ENCODE peak calls at places on chromosomes 1 and 21, in nine cellular contexts. V, A, Z, B, E, S, U, Y and M are unnamed samples.

GRCh38 chr1:209837671-209838070 is 9.9 kb downstream of the UTP25 start:
- DNase-seq in V (no peak), B (no peak), Z (no peak), A (no peak), Y (no peak), E (no peak), U (no peak), S (no peak), M (no peak)

GRCh38 chr1:107299521-107299920 is 158.7 kb downstream of the NTNG1 start:
- DNase-seq in U (no peak), S (no peak), Z (no peak), A (no peak), Y (no peak), E (no peak), V (no peak), B (no peak), M (no peak)

GRCh38 chr1:154445040-154445472 is 39.9 kb downstream of the IL6R start:
- DNase-seq in S (no peak), A (no peak), U (no peak), E (no peak), Z (no peak), V (no peak), Y (peak), B (no peak), M (no peak)

GRCh38 chr1:18953656-18954259 is 2.7 kb downstream of the IFFO2 start:
- DNase-seq in S (no peak), A (no peak), B (no peak), V (no peak), Z (no peak), U (no peak), E (no peak), Y (no peak), M (no peak)

GRCh38 chr1:186499571-186499970 is 38.7 kb upstream of the PDC start:
- DNase-seq in A (no peak), E (no peak), Z (no peak), V (no peak), B (no peak), S (no peak), U (no peak), Y (no peak), M (no peak)

GRCh38 chr1:153217212-153217611 is at the start of gene PRR9:
- DNase-seq in B (no peak), A (no peak), S (no peak), E (peak), Y (no peak), U (no peak), V (no peak), Z (no peak), M (no peak)

GRCh38 chr21:41283211-41283818 is 33.3 kb upstream of the FAM3B start:
- DNase-seq in Y (peak), Z (no peak), V (peak), U (peak), E (peak), A (peak), B (peak), S (no peak), M (peak)

GRCh38 chr1:53732912-53733317 is 6.0 kb downstream of the GLIS1 start:
- DNase-seq in E (no peak), A (no peak), S (no peak), Z (no peak), Y (peak), U (no peak), B (no peak), V (no peak), M (no peak)

GRCh38 chr1:23825076-23825761 is at the start of gene HMGCL:
- DNase-seq in Z (peak), S (peak), Y (peak), E (no peak), B (peak), U (peak), A (peak), V (peak), M (peak)

GRCh38 chr1:113760102-113760804 is 967 bp upstream of the PHTF1 start:
- DNase-seq in V (no peak), S (no peak), Z (no peak), Y (no peak), E (no peak), B (no peak), A (no peak), U (no peak), M (peak)

GRCh38 chr1:234605983-234606730 is 3.8 kb downstream of the IRF2BP2 start:
- DNase-seq in Y (no peak), S (peak), V (no peak), A (peak), B (no peak), Z (no peak), E (no peak), U (no peak), M (peak)

GRCh38 chr21:45463871-45464270 is 58.9 kb downstream of the COL18A1 start:
- DNase-seq in B (no peak), Z (peak), S (peak), U (no peak), V (no peak), A (no peak), Y (no peak), E (no peak), M (no peak)

GRCh38 chr1:172967936-172968335 is 82.8 kb downstream of the TNFSF18 start:
- DNase-seq in V (no peak), E (no peak), U (no peak), Y (no peak), S (no peak), A (no peak), B (no peak), Z (no peak), M (no peak)

GRCh38 chr1:86757272-86757984 is 53.1 kb downstream of the SH3GLB1 start:
- DNase-seq in U (no peak), Y (no peak), B (no peak), Z (no peak), A (no peak), V (no peak), S (no peak), E (no peak), M (no peak)

GRCh38 chr1:158506369-158506987 is 34.5 kb downstream of the OR10R2 start:
- DNase-seq in A (no peak), Z (no peak), S (no peak), B (peak), Y (no peak), E (no peak), V (peak), U (peak), M (peak)

GRCh38 chr1:200410566-200410878 is 686 bp upstream of the ZNF281 start:
- DNase-seq in U (peak), V (no peak), A (no peak), Z (no peak), B (no peak), Y (no peak), S (no peak), E (peak), M (peak)

GRCh38 chr1:69312055-69312732 is 255.5 kb upstream of the LRRC7 start:
- DNase-seq in B (no peak), E (no peak), V (no peak), Z (no peak), U (peak), S (no peak), Y (no peak), A (no peak), M (no peak)

GRCh38 chr21:41359289-41359688 is 2.5 kb upstream of the MX2 start:
- DNase-seq in Y (no peak), Z (no peak), U (peak), B (no peak), E (no peak), S (no peak), A (no peak), V (no peak), M (no peak)

GRCh38 chr1:89844236-89844807 is 23.5 kb downstream of the LRRC8D start:
- DNase-seq in Z (no peak), Y (no peak), U (no peak), S (no peak), E (no peak), B (peak), A (peak), V (no peak), M (no peak)

GRCh38 chr1:217498209-217498608 is 132.7 kb downstream of the GPATCH2 start:
- DNase-seq in A (no peak), Y (no peak), V (no peak), S (no peak), B (no peak), E (no peak), Z (no peak), U (peak), M (no peak)

GRCh38 chr21:42461881-42462877 is 33.8 kb downstream of the RSPH1 start:
- DNase-seq in U (no peak), S (no peak), V (no peak), Z (no peak), B (no peak), Y (no peak), A (no peak), E (no peak), M (no peak)

GRCh38 chr1:186139706-186140105 is 235.3 kb downstream of the TPR start:
- DNase-seq in U (no peak), Z (no peak), S (no peak), E (no peak), B (no peak), Y (no peak), A (no peak), V (no peak), M (no peak)

GRCh38 chr21:45406801-45407628 is 2.0 kb downstream of the COL18A1 start:
- DNase-seq in S (peak), U (peak), Z (peak), B (no peak), Y (no peak), V (no peak), E (no peak), A (no peak), M (peak)

GRCh38 chr1:223756002-223756775 is 43.9 kb downstream of the CAPN2 start:
- DNase-seq in E (no peak), Y (no peak), B (no peak), Z (no peak), S (no peak), U (no peak), A (no peak), V (no peak), M (no peak)

GRCh38 chr1:234246638-234247116 is 126.6 kb upstream of the COA6 start:
- DNase-seq in S (no peak), V (no peak), Z (no peak), U (no peak), Y (no peak), A (no peak), E (no peak), B (no peak), M (no peak)

GRCh38 chr1:52288286-52288685 is 77.7 kb downstream of the CC2D1B start:
- DNase-seq in B (no peak), Z (no peak), E (no peak), A (no peak), U (no peak), Y (no peak), S (no peak), V (no peak), M (no peak)

GRCh38 chr1:236907205-236907604 is 97.0 kb downstream of the MT1HL1 start:
- DNase-seq in Z (no peak), V (no peak), E (no peak), Y (no peak), B (no peak), A (no peak), U (no peak), S (no peak), M (peak)

GRCh38 chr1:202245391-202245790 is 51.8 kb downstream of the LGR6 start:
- DNase-seq in S (no peak), Z (no peak), Y (no peak), E (no peak), V (no peak), A (no peak), B (no peak), U (no peak), M (no peak)

GRCh38 chr1:150299716-150300115 is 6.1 kb downstream of the MRPS21 start:
- DNase-seq in S (no peak), V (no peak), E (no peak), Z (no peak), Y (no peak), A (no peak), B (no peak), U (no peak), M (no peak)

GRCh38 chr1:27887215-27888035 is 15.1 kb downstream of the THEMIS2 start:
- DNase-seq in Z (no peak), Y (no peak), E (no peak), B (peak), U (no peak), V (peak), S (no peak), A (peak), M (no peak)

GRCh38 chr1:167629681-167630567 is at the start of gene RCSD1:
- DNase-seq in Y (no peak), Z (no peak), S (peak), A (peak), B (peak), U (peak), E (no peak), V (peak), M (peak)

GRCh38 chr1:218620956-218621355 is 275.8 kb downstream of the TGFB2 start:
- DNase-seq in Z (no peak), S (no peak), V (no peak), U (no peak), Y (no peak), E (no peak), A (no peak), B (no peak), M (no peak)

GRCh38 chr1:84620720-84621313 is 46.6 kb upstream of the CTBS start:
- DNase-seq in U (peak), E (no peak), A (peak), B (peak), V (peak), Y (no peak), S (peak), Z (peak), M (peak)